ENCODE peak calls at places on chromosomes 7 and 10, in five cellular contexts. One of them, this sample, is unnamed.

GRCh38 chr7:49643750-49644149 is 129.7 kb upstream of the VWC2 start:
- DNase-seq in left ventricle myocardium inferior: no peak
- DNase-seq in GM20000: no peak
- DNase-seq in glutamatergic neuron: no peak
- DNase-seq in HepG2: no peak
- DNase-seq in this sample: no peak

GRCh38 chr10:98536551-98536950 is 89.8 kb upstream of the HPS1 start:
- DNase-seq in left ventricle myocardium inferior: no peak
- DNase-seq in GM20000: no peak
- DNase-seq in glutamatergic neuron: no peak
- DNase-seq in HepG2: peak
- DNase-seq in this sample: no peak

GRCh38 chr10:92750788-92751533 is 61.2 kb downstream of the HHEX start:
- DNase-seq in left ventricle myocardium inferior: no peak
- DNase-seq in GM20000: no peak
- DNase-seq in glutamatergic neuron: no peak
- DNase-seq in HepG2: no peak
- DNase-seq in this sample: no peak

GRCh38 chr7:150372271-150373048 is 3.8 kb downstream of the REPIN1 start:
- DNase-seq in GM20000: no peak
- DNase-seq in HepG2: no peak
- DNase-seq in left ventricle myocardium inferior: no peak
- DNase-seq in glutamatergic neuron: no peak
- DNase-seq in this sample: no peak

GRCh38 chr7:43873300-43873699 is 4.0 kb upstream of the MRPS24 start:
- DNase-seq in HepG2: no peak
- DNase-seq in GM20000: no peak
- DNase-seq in glutamatergic neuron: no peak
- DNase-seq in left ventricle myocardium inferior: peak
- DNase-seq in this sample: no peak

GRCh38 chr7:75572396-75572795 is 80.3 kb downstream of the SPDYE5 start:
- DNase-seq in left ventricle myocardium inferior: no peak
- DNase-seq in GM20000: no peak
- DNase-seq in glutamatergic neuron: no peak
- DNase-seq in HepG2: no peak
- DNase-seq in this sample: no peak

GRCh38 chr10:101329341-101330032 is 24.5 kb upstream of the BTRC start:
- DNase-seq in glutamatergic neuron: no peak
- DNase-seq in left ventricle myocardium inferior: no peak
- DNase-seq in HepG2: no peak
- DNase-seq in GM20000: no peak
- DNase-seq in this sample: no peak

GRCh38 chr7:125358551-125359167 is 429.0 kb upstream of the POT1 start:
- DNase-seq in GM20000: no peak
- DNase-seq in glutamatergic neuron: no peak
- DNase-seq in HepG2: no peak
- DNase-seq in left ventricle myocardium inferior: no peak
- DNase-seq in this sample: no peak

GRCh38 chr7:159272739-159273138 is 128.1 kb upstream of the VIPR2 start:
- DNase-seq in left ventricle myocardium inferior: no peak
- DNase-seq in GM20000: no peak
- DNase-seq in glutamatergic neuron: no peak
- DNase-seq in HepG2: no peak
- DNase-seq in this sample: no peak

GRCh38 chr7:136275794-136276193 is 298.6 kb upstream of the MTPN start:
- DNase-seq in glutamatergic neuron: no peak
- DNase-seq in HepG2: no peak
- DNase-seq in GM20000: no peak
- DNase-seq in left ventricle myocardium inferior: no peak
- DNase-seq in this sample: no peak

GRCh38 chr7:105934577-105935185 is 28.4 kb upstream of the CDHR3 start:
- DNase-seq in HepG2: peak
- DNase-seq in GM20000: no peak
- DNase-seq in glutamatergic neuron: no peak
- DNase-seq in left ventricle myocardium inferior: no peak
- DNase-seq in this sample: peak

GRCh38 chr7:2431260-2431867 is 28.0 kb downstream of the CHST12 start:
- DNase-seq in HepG2: peak
- DNase-seq in glutamatergic neuron: no peak
- DNase-seq in GM20000: peak
- DNase-seq in left ventricle myocardium inferior: no peak
- DNase-seq in this sample: peak

GRCh38 chr10:67259319-67259929 is 333.6 kb downstream of the LRRTM3 start:
- DNase-seq in HepG2: no peak
- DNase-seq in left ventricle myocardium inferior: no peak
- DNase-seq in glutamatergic neuron: no peak
- DNase-seq in GM20000: no peak
- DNase-seq in this sample: no peak

GRCh38 chr10:48567346-48567745 is 37.5 kb downstream of the ARHGAP22 start:
- DNase-seq in glutamatergic neuron: no peak
- DNase-seq in GM20000: no peak
- DNase-seq in HepG2: no peak
- DNase-seq in left ventricle myocardium inferior: no peak
- DNase-seq in this sample: no peak

GRCh38 chr10:108421256-108421655 is 1256.8 kb upstream of the SORCS1 start:
- DNase-seq in HepG2: no peak
- DNase-seq in glutamatergic neuron: no peak
- DNase-seq in left ventricle myocardium inferior: no peak
- DNase-seq in GM20000: no peak
- DNase-seq in this sample: no peak

GRCh38 chr10:79188154-79188763 is 119.5 kb downstream of the ZMIZ1 start:
- DNase-seq in HepG2: peak
- DNase-seq in glutamatergic neuron: no peak
- DNase-seq in left ventricle myocardium inferior: no peak
- DNase-seq in GM20000: no peak
- DNase-seq in this sample: no peak

GRCh38 chr7:44520574-44520973 is 20.6 kb downstream of the NPC1L1 start:
- DNase-seq in glutamatergic neuron: no peak
- DNase-seq in left ventricle myocardium inferior: no peak
- DNase-seq in HepG2: no peak
- DNase-seq in GM20000: no peak
- DNase-seq in this sample: no peak

GRCh38 chr10:28897617-28898464 is 220.5 kb downstream of the BAMBI start:
- DNase-seq in HepG2: no peak
- DNase-seq in glutamatergic neuron: no peak
- DNase-seq in left ventricle myocardium inferior: peak
- DNase-seq in GM20000: no peak
- DNase-seq in this sample: no peak

GRCh38 chr10:76430330-76430729 is 998.9 kb downstream of the LRMDA start:
- DNase-seq in HepG2: no peak
- DNase-seq in left ventricle myocardium inferior: no peak
- DNase-seq in glutamatergic neuron: no peak
- DNase-seq in GM20000: no peak
- DNase-seq in this sample: no peak

GRCh38 chr7:133941496-133941895 is 185.6 kb upstream of the LRGUK start:
- DNase-seq in HepG2: no peak
- DNase-seq in left ventricle myocardium inferior: no peak
- DNase-seq in GM20000: no peak
- DNase-seq in glutamatergic neuron: no peak
- DNase-seq in this sample: no peak

GRCh38 chr10:93993782-93994668 is at the start of gene PLCE1:
- DNase-seq in HepG2: no peak
- DNase-seq in GM20000: peak
- DNase-seq in left ventricle myocardium inferior: peak
- DNase-seq in glutamatergic neuron: peak
- DNase-seq in this sample: peak

GRCh38 chr10:4067552-4068254 is 282.7 kb upstream of the KLF6 start:
- DNase-seq in left ventricle myocardium inferior: no peak
- DNase-seq in glutamatergic neuron: no peak
- DNase-seq in HepG2: no peak
- DNase-seq in GM20000: peak
- DNase-seq in this sample: no peak

GRCh38 chr7:127920787-127921438 is 110.3 kb downstream of the LRRC4 start:
- DNase-seq in left ventricle myocardium inferior: no peak
- DNase-seq in HepG2: no peak
- DNase-seq in glutamatergic neuron: no peak
- DNase-seq in GM20000: no peak
- DNase-seq in this sample: no peak

GRCh38 chr10:31186225-31187010 is 132.6 kb upstream of the ZEB1 start:
- DNase-seq in HepG2: peak
- DNase-seq in left ventricle myocardium inferior: no peak
- DNase-seq in glutamatergic neuron: no peak
- DNase-seq in GM20000: no peak
- DNase-seq in this sample: peak
- TF ChIP-seq CTCF in HepG2: no peak
- TF ChIP-seq CTCF in left ventricle myocardium inferior: no peak
- TF ChIP-seq CTCF in glutamatergic neuron: no peak
- TF ChIP-seq CTCF in GM20000: no peak
- TF ChIP-seq CTCF in this sample: no peak

GRCh38 chr10:6562221-6562620 is 17.9 kb downstream of the PRKCQ start:
- DNase-seq in GM20000: no peak
- DNase-seq in left ventricle myocardium inferior: no peak
- DNase-seq in glutamatergic neuron: no peak
- DNase-seq in HepG2: no peak
- DNase-seq in this sample: no peak
- TF ChIP-seq CTCF in GM20000: no peak
- TF ChIP-seq CTCF in left ventricle myocardium inferior: no peak
- TF ChIP-seq CTCF in glutamatergic neuron: no peak
- TF ChIP-seq CTCF in HepG2: no peak
- TF ChIP-seq CTCF in this sample: no peak

GRCh38 chr7:50988465-50988864 is 205.8 kb upstream of the GRB10 start:
- DNase-seq in glutamatergic neuron: no peak
- DNase-seq in HepG2: no peak
- DNase-seq in GM20000: no peak
- DNase-seq in left ventricle myocardium inferior: no peak
- DNase-seq in this sample: no peak

GRCh38 chr7:50994753-50995319 is 212.1 kb upstream of the GRB10 start:
- DNase-seq in HepG2: no peak
- DNase-seq in GM20000: no peak
- DNase-seq in glutamatergic neuron: no peak
- DNase-seq in left ventricle myocardium inferior: no peak
- DNase-seq in this sample: no peak

DNA sequence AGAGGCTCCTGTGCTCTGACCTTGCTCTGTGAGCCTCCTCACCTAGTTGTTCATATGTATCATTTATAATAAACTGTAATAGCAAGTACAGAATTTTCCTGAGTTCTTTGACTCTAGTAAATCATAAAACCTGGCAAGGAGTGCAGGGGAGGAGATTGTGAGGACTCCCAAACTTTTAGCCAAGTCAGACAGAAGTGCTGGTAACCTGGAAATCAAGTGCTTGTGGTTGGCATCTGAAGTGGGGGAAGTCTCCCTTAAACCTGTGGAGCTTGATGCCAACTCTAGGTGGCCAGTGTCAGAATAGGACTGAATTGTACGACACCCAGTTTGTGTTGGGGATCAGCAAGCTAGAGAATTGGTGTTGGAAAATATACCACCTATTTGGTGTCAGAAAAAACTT is 206.3 kb upstream of the GRB10 start:
- DNase-seq in left ventricle myocardium inferior: no peak
- DNase-seq in glutamatergic neuron: no peak
- DNase-seq in GM20000: no peak
- DNase-seq in HepG2: no peak
- DNase-seq in this sample: no peak
- TF ChIP-seq CTCF in left ventricle myocardium inferior: no peak
- TF ChIP-seq CTCF in glutamatergic neuron: no peak
- TF ChIP-seq CTCF in GM20000: no peak
- TF ChIP-seq CTCF in HepG2: no peak
- TF ChIP-seq CTCF in this sample: no peak

GRCh38 chr10:102537367-102537766 is 33.6 kb downstream of the SUFU start:
- DNase-seq in GM20000: no peak
- DNase-seq in glutamatergic neuron: no peak
- DNase-seq in HepG2: no peak
- DNase-seq in left ventricle myocardium inferior: no peak
- DNase-seq in this sample: no peak

GRCh38 chr10:102542800-102543418 is 39.1 kb downstream of the SUFU start:
- DNase-seq in GM20000: no peak
- DNase-seq in glutamatergic neuron: no peak
- DNase-seq in left ventricle myocardium inferior: no peak
- DNase-seq in HepG2: no peak
- DNase-seq in this sample: no peak

GRCh38 chr10:102537948-102538347 is 34.2 kb downstream of the SUFU start:
- DNase-seq in left ventricle myocardium inferior: no peak
- DNase-seq in HepG2: no peak
- DNase-seq in glutamatergic neuron: no peak
- DNase-seq in GM20000: no peak
- DNase-seq in this sample: no peak

GRCh38 chr10:102538811-102539210 is 35.0 kb downstream of the SUFU start:
- DNase-seq in glutamatergic neuron: no peak
- DNase-seq in HepG2: no peak
- DNase-seq in left ventricle myocardium inferior: no peak
- DNase-seq in GM20000: no peak
- DNase-seq in this sample: no peak

GRCh38 chr10:102540023-102540422 is 36.3 kb downstream of the SUFU start:
- DNase-seq in HepG2: peak
- DNase-seq in left ventricle myocardium inferior: no peak
- DNase-seq in GM20000: peak
- DNase-seq in glutamatergic neuron: no peak
- DNase-seq in this sample: no peak
- TF ChIP-seq CTCF in HepG2: no peak
- TF ChIP-seq CTCF in left ventricle myocardium inferior: peak
- TF ChIP-seq CTCF in GM20000: no peak
- TF ChIP-seq CTCF in glutamatergic neuron: peak
- TF ChIP-seq CTCF in this sample: peak

DNA sequence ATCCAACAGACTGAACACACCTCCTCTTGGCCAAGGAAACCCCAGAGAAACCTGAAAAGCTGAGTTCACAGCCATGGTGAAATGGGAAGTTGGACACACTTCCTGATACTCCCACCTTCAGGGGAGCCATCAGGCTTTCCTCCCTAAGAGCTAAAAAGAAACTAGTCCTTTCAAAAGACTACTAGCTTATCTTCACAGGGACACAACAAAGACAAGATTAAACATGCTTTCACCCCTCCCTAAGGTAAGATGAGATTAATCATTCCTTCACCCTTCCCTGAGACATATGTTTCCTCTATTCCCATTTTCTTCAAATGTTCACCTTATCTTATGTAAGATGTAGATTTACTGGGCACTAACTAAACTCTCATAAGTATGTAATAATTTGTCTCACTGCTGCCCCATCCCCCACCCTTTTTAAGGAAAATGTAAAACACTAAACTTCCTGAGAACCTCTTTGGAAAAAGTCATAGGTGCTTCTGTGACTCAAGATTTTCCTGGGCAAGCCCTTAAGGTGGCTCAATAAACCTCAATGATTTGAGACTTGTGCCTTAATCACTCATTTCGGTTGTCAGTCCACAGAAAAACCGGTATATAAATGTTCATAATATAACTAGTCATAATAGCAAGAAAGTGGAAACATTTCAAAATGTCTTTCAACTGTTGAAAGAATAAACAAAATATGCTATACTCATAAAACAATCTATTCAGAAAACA is 40.5 kb downstream of the HTR7 start:
- DNase-seq in left ventricle myocardium inferior: no peak
- DNase-seq in HepG2: no peak
- DNase-seq in GM20000: no peak
- DNase-seq in glutamatergic neuron: no peak
- DNase-seq in this sample: no peak
- TF ChIP-seq CTCF in left ventricle myocardium inferior: no peak
- TF ChIP-seq CTCF in HepG2: no peak
- TF ChIP-seq CTCF in GM20000: no peak
- TF ChIP-seq CTCF in glutamatergic neuron: no peak
- TF ChIP-seq CTCF in this sample: no peak